ENCODE peak calls at places on chromosomes 13 and 19, in nine cellular contexts. One of them, this sample, is unnamed.
A peak's percentile ranks its signal among the peaks of the same experiment; 100 is the strongest.

GRCh38 chr19:35046461-35046860 is 4.9 kb downstream of the HPN start:
- DNase-seq in Peyer's patch: no peak
- DNase-seq in skeletal muscle cell: no peak
- DNase-seq in left lung: no peak
- DNase-seq in AG04450: no peak
- DNase-seq in adipocyte: no peak
- DNase-seq in AG09309: no peak
- DNase-seq in transverse colon: no peak
- DNase-seq in foreskin fibroblast: no peak
- DNase-seq in this sample: no peak

GRCh38 chr19:7756258-7756657 is 6.8 kb upstream of the CLEC4M start:
- DNase-seq in Peyer's patch: no peak
- DNase-seq in skeletal muscle cell: no peak
- DNase-seq in left lung: no peak
- DNase-seq in AG04450: no peak
- DNase-seq in adipocyte: no peak
- DNase-seq in AG09309: no peak
- DNase-seq in transverse colon: no peak
- DNase-seq in foreskin fibroblast: no peak
- DNase-seq in this sample: no peak

GRCh38 chr19:51417107-51417806 is at the start of gene SIGLEC10:
- DNase-seq in Peyer's patch: no peak
- DNase-seq in skeletal muscle cell: no peak
- DNase-seq in left lung: peak; percentile 79
- DNase-seq in AG04450: no peak
- DNase-seq in adipocyte: no peak
- DNase-seq in AG09309: no peak
- DNase-seq in transverse colon: peak; percentile 47
- DNase-seq in foreskin fibroblast: no peak
- DNase-seq in this sample: no peak

GRCh38 chr13:40480012-40480914 is 186.2 kb downstream of the FOXO1 start:
- DNase-seq in Peyer's patch: no peak
- DNase-seq in skeletal muscle cell: no peak
- DNase-seq in left lung: no peak
- DNase-seq in AG04450: no peak
- DNase-seq in adipocyte: no peak
- DNase-seq in AG09309: no peak
- DNase-seq in transverse colon: no peak
- DNase-seq in foreskin fibroblast: no peak
- DNase-seq in this sample: no peak

GRCh38 chr13:27969073-27969865 is at the start of gene CDX2:
- DNase-seq in Peyer's patch: peak; percentile 95
- DNase-seq in skeletal muscle cell: no peak
- DNase-seq in left lung: no peak
- DNase-seq in AG04450: no peak
- DNase-seq in adipocyte: no peak
- DNase-seq in AG09309: no peak
- DNase-seq in transverse colon: peak; percentile 92
- DNase-seq in foreskin fibroblast: no peak
- DNase-seq in this sample: no peak

GRCh38 chr13:52665325-52665724 is 12.7 kb downstream of the SUGT1 start:
- DNase-seq in Peyer's patch: no peak
- DNase-seq in skeletal muscle cell: no peak
- DNase-seq in left lung: no peak
- DNase-seq in AG04450: no peak
- DNase-seq in adipocyte: peak; percentile 69
- DNase-seq in AG09309: no peak
- DNase-seq in transverse colon: no peak
- DNase-seq in foreskin fibroblast: peak; percentile 27
- DNase-seq in this sample: peak; percentile 7

GRCh38 chr13:51222510-51223283 is 499 bp downstream of the FAM124A start:
- DNase-seq in Peyer's patch: no peak
- DNase-seq in skeletal muscle cell: no peak
- DNase-seq in left lung: no peak
- DNase-seq in AG04450: no peak
- DNase-seq in adipocyte: peak; percentile 31
- DNase-seq in AG09309: no peak
- DNase-seq in transverse colon: no peak
- DNase-seq in foreskin fibroblast: peak; percentile 33
- DNase-seq in this sample: no peak

GRCh38 chr13:51122868-51123267 is 11.8 kb upstream of the C13orf42 start:
- DNase-seq in Peyer's patch: no peak
- DNase-seq in skeletal muscle cell: no peak
- DNase-seq in left lung: no peak
- DNase-seq in AG04450: no peak
- DNase-seq in adipocyte: no peak
- DNase-seq in AG09309: no peak
- DNase-seq in transverse colon: no peak
- DNase-seq in foreskin fibroblast: no peak
- DNase-seq in this sample: no peak

GRCh38 chr13:73542446-73542845 is 483.6 kb downstream of the KLF5 start:
- DNase-seq in Peyer's patch: no peak
- DNase-seq in skeletal muscle cell: no peak
- DNase-seq in left lung: no peak
- DNase-seq in AG04450: no peak
- DNase-seq in adipocyte: no peak
- DNase-seq in AG09309: no peak
- DNase-seq in transverse colon: no peak
- DNase-seq in foreskin fibroblast: no peak
- DNase-seq in this sample: no peak

GRCh38 chr19:11422163-11423068 is 3.3 kb upstream of the RGL3 start:
- DNase-seq in Peyer's patch: peak; percentile 73
- DNase-seq in skeletal muscle cell: no peak
- DNase-seq in left lung: peak; percentile 92
- DNase-seq in AG04450: no peak
- DNase-seq in adipocyte: peak; percentile 51
- DNase-seq in AG09309: no peak
- DNase-seq in transverse colon: peak; percentile 87
- DNase-seq in foreskin fibroblast: peak; percentile 70
- DNase-seq in this sample: no peak

GRCh38 chr19:3604987-3605343 is 1.7 kb downstream of the TBXA2R start:
- DNase-seq in Peyer's patch: no peak
- DNase-seq in skeletal muscle cell: no peak
- DNase-seq in left lung: no peak
- DNase-seq in AG04450: no peak
- DNase-seq in adipocyte: no peak
- DNase-seq in AG09309: no peak
- DNase-seq in transverse colon: no peak
- DNase-seq in foreskin fibroblast: no peak
- DNase-seq in this sample: no peak
- H3K4me3 ChIP-seq in Peyer's patch: no peak overlapping the region
- H3K4me3 ChIP-seq in skeletal muscle cell: no peak overlapping the region
- H3K4me3 ChIP-seq in left lung: no peak overlapping the region
- H3K4me3 ChIP-seq in AG04450: no peak overlapping the region
- H3K4me3 ChIP-seq in adipocyte: no peak overlapping the region
- H3K4me3 ChIP-seq in AG09309: no peak overlapping the region
- H3K4me3 ChIP-seq in transverse colon: no peak overlapping the region
- H3K4me3 ChIP-seq in foreskin fibroblast: no peak overlapping the region
- H3K4me3 ChIP-seq in this sample: no peak overlapping the region

GRCh38 chr19:16064209-16064889 is 11.9 kb upstream of the TPM4 start:
- DNase-seq in Peyer's patch: no peak
- DNase-seq in skeletal muscle cell: no peak
- DNase-seq in left lung: no peak
- DNase-seq in AG04450: no peak
- DNase-seq in adipocyte: no peak
- DNase-seq in AG09309: no peak
- DNase-seq in transverse colon: peak; percentile 6
- DNase-seq in foreskin fibroblast: no peak
- DNase-seq in this sample: no peak

GRCh38 chr19:16066611-16067104 is 9.6 kb upstream of the TPM4 start:
- DNase-seq in Peyer's patch: peak; percentile 67
- DNase-seq in skeletal muscle cell: no peak
- DNase-seq in left lung: no peak
- DNase-seq in AG04450: no peak
- DNase-seq in adipocyte: peak; percentile 25
- DNase-seq in AG09309: no peak
- DNase-seq in transverse colon: peak; percentile 81
- DNase-seq in foreskin fibroblast: peak; percentile 67
- DNase-seq in this sample: peak; percentile 42

GRCh38 chr19:16069813-16070365 is 6.4 kb upstream of the TPM4 start:
- DNase-seq in Peyer's patch: peak; percentile 50
- DNase-seq in skeletal muscle cell: no peak
- DNase-seq in left lung: peak; percentile 29
- DNase-seq in AG04450: no peak
- DNase-seq in adipocyte: no peak
- DNase-seq in AG09309: no peak
- DNase-seq in transverse colon: peak; percentile 28
- DNase-seq in foreskin fibroblast: no peak
- DNase-seq in this sample: no peak

GRCh38 chr19:16068696-16069259 is 7.5 kb upstream of the TPM4 start:
- DNase-seq in Peyer's patch: peak; percentile 27
- DNase-seq in skeletal muscle cell: no peak
- DNase-seq in left lung: no peak
- DNase-seq in AG04450: no peak
- DNase-seq in adipocyte: no peak
- DNase-seq in AG09309: no peak
- DNase-seq in transverse colon: no peak
- DNase-seq in foreskin fibroblast: no peak
- DNase-seq in this sample: no peak

GRCh38 chr19:16067205-16067938 is 8.9 kb upstream of the TPM4 start:
- DNase-seq in Peyer's patch: peak; percentile 70
- DNase-seq in skeletal muscle cell: peak; percentile 54
- DNase-seq in left lung: peak; percentile 79
- DNase-seq in AG04450: peak; percentile 82
- DNase-seq in adipocyte: no peak
- DNase-seq in AG09309: peak; percentile 69
- DNase-seq in transverse colon: peak; percentile 82
- DNase-seq in foreskin fibroblast: peak; percentile 61
- DNase-seq in this sample: no peak
- H3K4me3 ChIP-seq in Peyer's patch: no peak overlapping the region
- H3K4me3 ChIP-seq in skeletal muscle cell: peak overlapping the region; percentile 30
- H3K4me3 ChIP-seq in left lung: no peak overlapping the region
- H3K4me3 ChIP-seq in AG04450: peak overlapping the region; percentile 90
- H3K4me3 ChIP-seq in adipocyte: peak overlapping the region; percentile 82
- H3K4me3 ChIP-seq in AG09309: peak overlapping the region; percentile 39
- H3K4me3 ChIP-seq in transverse colon: peak overlapping the region; percentile 40
- H3K4me3 ChIP-seq in foreskin fibroblast: peak overlapping the region; percentile 20
- H3K4me3 ChIP-seq in this sample: no peak overlapping the region

GRCh38 chr19:41864374-41864773 is 4.3 kb downstream of the RPS19 start:
- DNase-seq in Peyer's patch: no peak
- DNase-seq in skeletal muscle cell: no peak
- DNase-seq in left lung: no peak
- DNase-seq in AG04450: no peak
- DNase-seq in adipocyte: no peak
- DNase-seq in AG09309: no peak
- DNase-seq in transverse colon: no peak
- DNase-seq in foreskin fibroblast: no peak
- DNase-seq in this sample: no peak
- H3K4me3 ChIP-seq in Peyer's patch: no peak overlapping the region
- H3K4me3 ChIP-seq in skeletal muscle cell: no peak overlapping the region
- H3K4me3 ChIP-seq in left lung: no peak overlapping the region
- H3K4me3 ChIP-seq in AG04450: no peak overlapping the region
- H3K4me3 ChIP-seq in adipocyte: no peak overlapping the region
- H3K4me3 ChIP-seq in AG09309: no peak overlapping the region
- H3K4me3 ChIP-seq in transverse colon: no peak overlapping the region
- H3K4me3 ChIP-seq in foreskin fibroblast: no peak overlapping the region
- H3K4me3 ChIP-seq in this sample: peak overlapping the region; percentile 100

GRCh38 chr13:113406321-113407102 is 42.6 kb upstream of the GRTP1 start:
- DNase-seq in Peyer's patch: peak; percentile 30
- DNase-seq in skeletal muscle cell: no peak
- DNase-seq in left lung: no peak
- DNase-seq in AG04450: no peak
- DNase-seq in adipocyte: no peak
- DNase-seq in AG09309: no peak
- DNase-seq in transverse colon: no peak
- DNase-seq in foreskin fibroblast: no peak
- DNase-seq in this sample: no peak

GRCh38 chr13:113404366-113404722 is 40.4 kb upstream of the GRTP1 start:
- DNase-seq in Peyer's patch: peak; percentile 38
- DNase-seq in skeletal muscle cell: no peak
- DNase-seq in left lung: no peak
- DNase-seq in AG04450: no peak
- DNase-seq in adipocyte: no peak
- DNase-seq in AG09309: no peak
- DNase-seq in transverse colon: no peak
- DNase-seq in foreskin fibroblast: no peak
- DNase-seq in this sample: no peak

GRCh38 chr13:113407103-113407530 is 43.2 kb upstream of the GRTP1 start:
- DNase-seq in Peyer's patch: peak; percentile 45
- DNase-seq in skeletal muscle cell: no peak
- DNase-seq in left lung: no peak
- DNase-seq in AG04450: no peak
- DNase-seq in adipocyte: no peak
- DNase-seq in AG09309: no peak
- DNase-seq in transverse colon: no peak
- DNase-seq in foreskin fibroblast: no peak
- DNase-seq in this sample: no peak

GRCh38 chr13:113404723-113405471 is 41.0 kb upstream of the GRTP1 start:
- DNase-seq in Peyer's patch: peak; percentile 24
- DNase-seq in skeletal muscle cell: no peak
- DNase-seq in left lung: no peak
- DNase-seq in AG04450: no peak
- DNase-seq in adipocyte: no peak
- DNase-seq in AG09309: no peak
- DNase-seq in transverse colon: no peak
- DNase-seq in foreskin fibroblast: no peak
- DNase-seq in this sample: no peak

GRCh38 chr13:113405481-113406300 is 41.8 kb upstream of the GRTP1 start:
- DNase-seq in Peyer's patch: peak; percentile 30
- DNase-seq in skeletal muscle cell: no peak
- DNase-seq in left lung: no peak
- DNase-seq in AG04450: no peak
- DNase-seq in adipocyte: no peak
- DNase-seq in AG09309: no peak
- DNase-seq in transverse colon: no peak
- DNase-seq in foreskin fibroblast: no peak
- DNase-seq in this sample: no peak
- H3K4me3 ChIP-seq in Peyer's patch: no peak overlapping the region
- H3K4me3 ChIP-seq in skeletal muscle cell: no peak overlapping the region
- H3K4me3 ChIP-seq in left lung: no peak overlapping the region
- H3K4me3 ChIP-seq in AG04450: no peak overlapping the region
- H3K4me3 ChIP-seq in adipocyte: no peak overlapping the region
- H3K4me3 ChIP-seq in AG09309: no peak overlapping the region
- H3K4me3 ChIP-seq in transverse colon: no peak overlapping the region
- H3K4me3 ChIP-seq in foreskin fibroblast: no peak overlapping the region
- H3K4me3 ChIP-seq in this sample: no peak overlapping the region